ENCODE peak calls at places on chromosomes 7 and 10, in four cellular contexts. One of them, this sample, is unnamed.

GRCh38 chr7:37352974-37353948 is 95.4 kb downstream of the ELMO1 start:
- DNase-seq in endodermal cell: peak; percentile 79
- DNase-seq in MM.1S: peak; percentile 90
- DNase-seq in brain microvascular endothelial cell: no peak
- DNase-seq in this sample: peak; percentile 53

GRCh38 chr7:114414151-114415053 is at the start of gene FOXP2:
- DNase-seq in MM.1S: no peak
- DNase-seq in brain microvascular endothelial cell: peak; percentile 17
- DNase-seq in endodermal cell: peak; percentile 49
- DNase-seq in this sample: no peak

GRCh38 chr10:68110027-68110426 is 739 bp downstream of the MYPN start:
- DNase-seq in brain microvascular endothelial cell: no peak
- DNase-seq in endodermal cell: no peak
- DNase-seq in MM.1S: no peak
- DNase-seq in this sample: no peak

GRCh38 chr7:91772100-91772794 is 108.3 kb downstream of the MTERF1 start:
- DNase-seq in MM.1S: no peak
- DNase-seq in endodermal cell: no peak
- DNase-seq in brain microvascular endothelial cell: peak; percentile 6
- DNase-seq in this sample: no peak

GRCh38 chr10:22713853-22714523 is 390 bp downstream of the PIP4K2A start:
- DNase-seq in brain microvascular endothelial cell: no peak
- DNase-seq in endodermal cell: peak; percentile 80
- DNase-seq in MM.1S: peak; percentile 44
- DNase-seq in this sample: no peak

GRCh38 chr10:88111294-88111693 is 247.9 kb downstream of the PTEN start:
- DNase-seq in MM.1S: no peak
- DNase-seq in brain microvascular endothelial cell: no peak
- DNase-seq in endodermal cell: no peak
- DNase-seq in this sample: no peak

GRCh38 chr10:70656489-70656888 is 15.8 kb upstream of the ADAMTS14 start:
- DNase-seq in endodermal cell: no peak
- DNase-seq in brain microvascular endothelial cell: peak; percentile 99
- DNase-seq in MM.1S: no peak
- DNase-seq in this sample: peak; percentile 73

GRCh38 chr7:45627691-45628456 is 53.7 kb downstream of the ADCY1 start:
- DNase-seq in brain microvascular endothelial cell: no peak
- DNase-seq in MM.1S: no peak
- DNase-seq in endodermal cell: no peak
- DNase-seq in this sample: no peak

GRCh38 chr7:156015237-156016020 is 203.2 kb upstream of the SHH start:
- DNase-seq in brain microvascular endothelial cell: no peak
- DNase-seq in endodermal cell: peak; percentile 31
- DNase-seq in MM.1S: no peak
- DNase-seq in this sample: no peak

GRCh38 chr10:98338318-98338717 is 70.3 kb upstream of the LOXL4 start:
- DNase-seq in brain microvascular endothelial cell: no peak
- DNase-seq in MM.1S: no peak
- DNase-seq in endodermal cell: no peak
- DNase-seq in this sample: no peak

GRCh38 chr10:98338896-98339295 is 70.9 kb upstream of the LOXL4 start:
- DNase-seq in MM.1S: no peak
- DNase-seq in brain microvascular endothelial cell: no peak
- DNase-seq in endodermal cell: no peak
- DNase-seq in this sample: no peak

GRCh38 chr10:98340261-98340675 is 72.3 kb upstream of the LOXL4 start:
- DNase-seq in MM.1S: peak; percentile 85
- DNase-seq in endodermal cell: no peak
- DNase-seq in brain microvascular endothelial cell: no peak
- DNase-seq in this sample: no peak

GRCh38 chr10:98339790-98340189 is 71.8 kb upstream of the LOXL4 start:
- DNase-seq in MM.1S: peak; percentile 98
- DNase-seq in brain microvascular endothelial cell: no peak
- DNase-seq in endodermal cell: no peak
- DNase-seq in this sample: no peak

DNA sequence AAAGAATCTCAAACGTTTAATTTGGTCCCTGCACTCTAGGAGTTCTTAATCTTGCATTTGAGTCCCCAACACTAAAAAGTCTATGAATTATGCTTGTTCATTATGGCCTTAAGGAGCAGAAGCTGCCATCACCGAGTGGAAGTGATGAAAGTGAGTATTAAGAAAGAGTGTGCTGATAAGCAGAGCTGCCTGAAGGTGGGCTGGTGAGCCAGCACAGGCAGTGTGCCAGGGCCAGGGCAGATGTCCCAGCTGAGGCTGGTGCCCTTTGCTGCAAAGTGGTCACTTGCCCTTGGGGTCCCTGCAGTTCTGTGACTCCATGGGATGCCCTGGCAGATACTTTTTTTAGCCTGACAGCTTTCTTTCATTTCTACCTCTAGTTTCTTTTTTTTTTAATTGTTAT is 73.0 kb upstream of the LOXL4 start:
- DNase-seq in MM.1S: peak; percentile 64
- DNase-seq in endodermal cell: no peak
- DNase-seq in brain microvascular endothelial cell: no peak
- DNase-seq in this sample: no peak
- TF ChIP-seq CTCF in MM.1S: peak; percentile 51
- TF ChIP-seq CTCF in endodermal cell: peak; percentile 26
- TF ChIP-seq CTCF in brain microvascular endothelial cell: peak; percentile 35
- TF ChIP-seq CTCF in this sample: no peak

GRCh38 chr7:34315032-34315431 is 343.0 kb upstream of the NPSR1 start:
- DNase-seq in brain microvascular endothelial cell: peak; percentile 36
- DNase-seq in MM.1S: no peak
- DNase-seq in endodermal cell: no peak
- DNase-seq in this sample: no peak
- TF ChIP-seq CTCF in brain microvascular endothelial cell: no peak
- TF ChIP-seq CTCF in MM.1S: no peak
- TF ChIP-seq CTCF in endodermal cell: no peak
- TF ChIP-seq CTCF in this sample: no peak

GRCh38 chr7:17301491-17302101 is 3.1 kb downstream of the AHR start:
- DNase-seq in endodermal cell: no peak
- DNase-seq in brain microvascular endothelial cell: peak; percentile 60
- DNase-seq in MM.1S: peak; percentile 43
- DNase-seq in this sample: no peak

GRCh38 chr7:17305387-17306171 is 7.1 kb downstream of the AHR start:
- DNase-seq in brain microvascular endothelial cell: no peak
- DNase-seq in endodermal cell: no peak
- DNase-seq in MM.1S: no peak
- DNase-seq in this sample: no peak

GRCh38 chr7:17300012-17300411 is 1.6 kb downstream of the AHR start:
- DNase-seq in MM.1S: no peak
- DNase-seq in endodermal cell: no peak
- DNase-seq in brain microvascular endothelial cell: no peak
- DNase-seq in this sample: no peak

GRCh38 chr7:17304926-17305325 is 6.5 kb downstream of the AHR start:
- DNase-seq in brain microvascular endothelial cell: peak; percentile 88
- DNase-seq in MM.1S: no peak
- DNase-seq in endodermal cell: no peak
- DNase-seq in this sample: no peak

GRCh38 chr7:17302575-17303142 is 4.2 kb downstream of the AHR start:
- DNase-seq in brain microvascular endothelial cell: no peak
- DNase-seq in endodermal cell: no peak
- DNase-seq in MM.1S: peak; percentile 32
- DNase-seq in this sample: no peak
- TF ChIP-seq CTCF in brain microvascular endothelial cell: peak; percentile 38
- TF ChIP-seq CTCF in endodermal cell: no peak
- TF ChIP-seq CTCF in MM.1S: peak; percentile 15
- TF ChIP-seq CTCF in this sample: peak; percentile 24

GRCh38 chr10:47239211-47239610 is 60.8 kb upstream of the GDF10 start:
- DNase-seq in brain microvascular endothelial cell: no peak
- DNase-seq in endodermal cell: peak; percentile 16
- DNase-seq in MM.1S: no peak
- DNase-seq in this sample: no peak

GRCh38 chr10:47238331-47239095 is 61.5 kb upstream of the GDF10 start:
- DNase-seq in endodermal cell: peak; percentile 11
- DNase-seq in MM.1S: no peak
- DNase-seq in brain microvascular endothelial cell: no peak
- DNase-seq in this sample: no peak

GRCh38 chr10:47241256-47241655 is 58.7 kb upstream of the GDF10 start:
- DNase-seq in MM.1S: no peak
- DNase-seq in brain microvascular endothelial cell: no peak
- DNase-seq in endodermal cell: peak; percentile 64
- DNase-seq in this sample: no peak

GRCh38 chr10:47241946-47242900 is 57.8 kb upstream of the GDF10 start:
- DNase-seq in MM.1S: no peak
- DNase-seq in brain microvascular endothelial cell: no peak
- DNase-seq in endodermal cell: peak; percentile 37
- DNase-seq in this sample: no peak

GRCh38 chr10:47240173-47240572 is 59.8 kb upstream of the GDF10 start:
- DNase-seq in endodermal cell: peak; percentile 67
- DNase-seq in MM.1S: no peak
- DNase-seq in brain microvascular endothelial cell: no peak
- DNase-seq in this sample: no peak
- TF ChIP-seq CTCF in endodermal cell: peak; percentile 45
- TF ChIP-seq CTCF in MM.1S: no peak
- TF ChIP-seq CTCF in brain microvascular endothelial cell: no peak
- TF ChIP-seq CTCF in this sample: no peak

DNA sequence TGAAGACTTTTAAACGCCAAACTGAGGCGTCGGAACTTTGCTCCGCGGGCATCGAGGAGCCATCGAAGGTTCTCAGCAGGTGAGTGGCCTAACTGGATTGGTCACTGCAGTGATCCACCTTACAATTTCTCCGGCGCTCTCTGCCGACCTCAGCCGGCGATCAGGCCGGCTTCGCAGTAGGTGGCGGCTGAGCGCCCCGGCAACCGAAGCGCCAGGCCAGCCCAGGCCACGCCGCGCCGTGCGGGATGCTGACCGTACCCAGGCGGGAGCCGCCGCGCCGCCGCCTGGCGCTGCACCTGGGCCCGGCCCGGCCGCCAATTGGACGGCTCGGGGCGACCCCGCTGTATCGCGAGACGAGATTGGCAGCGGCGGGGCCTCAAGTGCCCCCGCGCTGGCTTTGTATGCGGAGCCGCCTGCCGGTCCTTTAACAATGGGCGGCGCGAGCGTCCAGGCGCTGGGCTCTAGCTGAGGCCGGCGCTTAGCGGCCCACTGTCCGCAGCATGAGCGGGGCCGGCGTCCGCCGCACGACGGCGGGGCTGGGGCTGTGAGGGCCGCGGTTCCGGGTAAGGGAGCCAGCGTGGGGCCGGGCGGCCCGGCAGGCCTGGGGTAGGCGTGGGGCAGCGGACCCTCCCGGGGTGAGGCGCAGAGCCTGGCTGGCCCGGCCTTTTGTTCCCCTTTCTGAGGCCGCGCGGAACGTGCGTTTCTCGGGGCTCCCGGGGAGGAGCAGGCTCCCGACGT is at the start of gene CCNJ:
- DNase-seq in brain microvascular endothelial cell: peak; percentile 81
- DNase-seq in endodermal cell: peak; percentile 95
- DNase-seq in MM.1S: peak; percentile 90
- DNase-seq in this sample: peak; percentile 98
- TF ChIP-seq CTCF in brain microvascular endothelial cell: no peak
- TF ChIP-seq CTCF in endodermal cell: peak; percentile 44
- TF ChIP-seq CTCF in MM.1S: no peak
- TF ChIP-seq CTCF in this sample: no peak

DNA sequence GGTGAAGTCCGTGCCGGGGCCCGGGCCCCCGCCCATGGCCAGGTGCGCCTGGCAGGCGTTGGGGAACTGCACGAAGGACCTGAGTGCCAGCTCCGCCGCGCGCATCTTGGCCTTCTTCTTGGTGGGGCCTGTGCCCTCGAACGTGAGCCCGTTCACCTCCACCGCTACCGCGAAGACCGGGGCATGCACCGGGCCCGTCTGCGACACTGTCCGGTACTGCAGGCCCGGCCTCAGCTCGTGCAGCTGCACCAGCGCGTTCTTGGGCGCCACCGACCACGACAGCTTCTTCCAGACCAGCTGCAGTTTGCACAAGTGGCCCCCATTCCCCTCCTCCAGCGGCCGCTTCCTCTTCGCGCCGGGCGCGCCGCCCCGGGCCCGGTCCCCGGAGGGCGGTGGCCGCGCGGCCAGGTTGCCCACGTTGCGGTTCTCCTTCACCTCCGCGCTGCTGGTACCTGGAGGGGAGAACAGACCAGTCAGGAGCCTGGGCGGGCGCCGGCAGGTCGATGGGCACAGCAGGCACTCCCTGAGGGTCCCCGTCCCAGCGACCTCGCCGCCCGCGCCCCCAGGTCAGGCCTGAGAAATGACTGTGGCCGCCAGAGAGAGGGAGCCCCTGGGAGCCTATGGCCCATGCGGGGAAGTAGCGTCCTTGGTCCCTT is 307.4 kb downstream of the WDR37 start:
- DNase-seq in endodermal cell: peak; percentile 50
- DNase-seq in MM.1S: no peak
- DNase-seq in brain microvascular endothelial cell: no peak
- DNase-seq in this sample: no peak
- TF ChIP-seq CTCF in endodermal cell: no peak
- TF ChIP-seq CTCF in MM.1S: no peak
- TF ChIP-seq CTCF in brain microvascular endothelial cell: no peak
- TF ChIP-seq CTCF in this sample: no peak

GRCh38 chr7:127551941-127552340 is 33.5 kb downstream of the GCC1 start:
- DNase-seq in brain microvascular endothelial cell: no peak
- DNase-seq in endodermal cell: no peak
- DNase-seq in MM.1S: no peak
- DNase-seq in this sample: no peak

GRCh38 chr7:127546313-127546712 is 39.1 kb downstream of the GCC1 start:
- DNase-seq in MM.1S: no peak
- DNase-seq in brain microvascular endothelial cell: no peak
- DNase-seq in endodermal cell: no peak
- DNase-seq in this sample: no peak

DNA sequence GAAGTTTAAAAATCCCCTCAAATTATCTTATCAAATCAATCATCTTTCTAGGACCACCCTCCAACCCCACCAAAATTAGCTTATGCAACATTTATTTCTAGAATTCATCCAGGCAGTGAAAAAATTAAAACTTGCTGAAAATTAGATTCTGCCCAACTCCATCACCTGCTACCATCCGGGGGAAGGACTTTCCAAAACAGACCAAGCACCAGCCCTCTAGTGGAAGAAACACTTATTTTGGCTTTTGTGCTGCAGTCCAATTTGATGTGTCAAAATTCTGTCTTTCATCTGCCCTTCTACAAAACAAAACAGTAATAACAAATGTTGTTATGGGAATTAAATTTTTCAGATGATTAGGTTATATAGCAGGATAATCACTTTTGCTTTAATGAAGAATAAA is 35.1 kb downstream of the GCC1 start:
- DNase-seq in brain microvascular endothelial cell: no peak
- DNase-seq in endodermal cell: no peak
- DNase-seq in MM.1S: no peak
- DNase-seq in this sample: no peak
- TF ChIP-seq CTCF in brain microvascular endothelial cell: peak; percentile 37
- TF ChIP-seq CTCF in endodermal cell: peak; percentile 65
- TF ChIP-seq CTCF in MM.1S: peak; percentile 29
- TF ChIP-seq CTCF in this sample: no peak

GRCh38 chr10:44628921-44629320 is 244.0 kb upstream of the CXCL12 start:
- DNase-seq in endodermal cell: no peak
- DNase-seq in brain microvascular endothelial cell: peak; percentile 68
- DNase-seq in MM.1S: no peak
- DNase-seq in this sample: no peak

GRCh38 chr10:44627591-44628354 is 242.9 kb upstream of the CXCL12 start:
- DNase-seq in endodermal cell: no peak
- DNase-seq in brain microvascular endothelial cell: peak; percentile 38
- DNase-seq in MM.1S: no peak
- DNase-seq in this sample: no peak
- TF ChIP-seq CTCF in endodermal cell: no peak
- TF ChIP-seq CTCF in brain microvascular endothelial cell: no peak
- TF ChIP-seq CTCF in MM.1S: no peak
- TF ChIP-seq CTCF in this sample: no peak

This sample was measured in GM13976.